ENCODE peak calls at places on chromosomes 12 and 14, in nine cellular contexts. One of them, this sample, is unnamed.

GRCh38 chr12:126772171-126772864 is 1494.7 kb upstream of the TMEM132C start:
- DNase-seq in IMR-90: peak
- DNase-seq in breast epithelium: no peak
- DNase-seq in K562: peak
- DNase-seq in A549: peak
- DNase-seq in body of pancreas: peak
- DNase-seq in esophagus squamous epithelium: no peak
- DNase-seq in gastrocnemius medialis: peak
- DNase-seq in testis: no peak
- DNase-seq in this sample: peak

GRCh38 chr12:29559194-29559593 is 61.7 kb upstream of the OVCH1 start:
- DNase-seq in IMR-90: no peak
- DNase-seq in breast epithelium: no peak
- DNase-seq in K562: no peak
- DNase-seq in A549: no peak
- DNase-seq in body of pancreas: no peak
- DNase-seq in esophagus squamous epithelium: no peak
- DNase-seq in gastrocnemius medialis: no peak
- DNase-seq in testis: no peak
- DNase-seq in this sample: no peak

GRCh38 chr12:32331133-32331532 is 68.2 kb upstream of the FGD4 start:
- DNase-seq in IMR-90: peak
- DNase-seq in breast epithelium: no peak
- DNase-seq in K562: no peak
- DNase-seq in A549: no peak
- DNase-seq in body of pancreas: no peak
- DNase-seq in esophagus squamous epithelium: no peak
- DNase-seq in gastrocnemius medialis: no peak
- DNase-seq in testis: no peak
- DNase-seq in this sample: no peak

GRCh38 chr12:104790296-104791125 is 167.6 kb downstream of the SLC41A2 start:
- DNase-seq in IMR-90: peak
- DNase-seq in breast epithelium: no peak
- DNase-seq in K562: peak
- DNase-seq in A549: peak
- DNase-seq in body of pancreas: peak
- DNase-seq in esophagus squamous epithelium: no peak
- DNase-seq in gastrocnemius medialis: no peak
- DNase-seq in testis: peak
- DNase-seq in this sample: peak

GRCh38 chr12:57135487-57135886 is 7.2 kb downstream of the LRP1 start:
- DNase-seq in IMR-90: peak
- DNase-seq in breast epithelium: no peak
- DNase-seq in K562: no peak
- DNase-seq in A549: no peak
- DNase-seq in body of pancreas: no peak
- DNase-seq in esophagus squamous epithelium: no peak
- DNase-seq in gastrocnemius medialis: no peak
- DNase-seq in testis: no peak
- DNase-seq in this sample: no peak

GRCh38 chr14:32075636-32076277 is 1.3 kb upstream of the ARHGAP5 start:
- DNase-seq in IMR-90: peak
- DNase-seq in breast epithelium: no peak
- DNase-seq in K562: peak
- DNase-seq in A549: peak
- DNase-seq in body of pancreas: peak
- DNase-seq in esophagus squamous epithelium: no peak
- DNase-seq in gastrocnemius medialis: peak
- DNase-seq in testis: peak
- DNase-seq in this sample: peak

GRCh38 chr12:79841878-79842265 is 93.0 kb downstream of the PPP1R12A start:
- DNase-seq in IMR-90: no peak
- DNase-seq in breast epithelium: no peak
- DNase-seq in K562: no peak
- DNase-seq in A549: no peak
- DNase-seq in body of pancreas: no peak
- DNase-seq in esophagus squamous epithelium: no peak
- DNase-seq in gastrocnemius medialis: no peak
- DNase-seq in testis: no peak
- DNase-seq in this sample: no peak

GRCh38 chr12:104524026-104524425 is 67.3 kb downstream of the CHST11 start:
- DNase-seq in IMR-90: no peak
- DNase-seq in breast epithelium: no peak
- DNase-seq in K562: no peak
- DNase-seq in A549: no peak
- DNase-seq in body of pancreas: no peak
- DNase-seq in esophagus squamous epithelium: no peak
- DNase-seq in gastrocnemius medialis: no peak
- DNase-seq in testis: no peak
- DNase-seq in this sample: no peak

GRCh38 chr14:97120204-97121120 is 323.3 kb downstream of the VRK1 start:
- DNase-seq in IMR-90: no peak
- DNase-seq in breast epithelium: no peak
- DNase-seq in K562: no peak
- DNase-seq in A549: no peak
- DNase-seq in body of pancreas: no peak
- DNase-seq in esophagus squamous epithelium: no peak
- DNase-seq in gastrocnemius medialis: no peak
- DNase-seq in testis: no peak
- DNase-seq in this sample: no peak

GRCh38 chr14:77822307-77822706 is 22.4 kb downstream of the ADCK1 start:
- DNase-seq in IMR-90: no peak
- DNase-seq in breast epithelium: no peak
- DNase-seq in K562: peak
- DNase-seq in A549: no peak
- DNase-seq in body of pancreas: no peak
- DNase-seq in esophagus squamous epithelium: no peak
- DNase-seq in gastrocnemius medialis: no peak
- DNase-seq in testis: no peak
- DNase-seq in this sample: no peak

GRCh38 chr12:117134059-117134458 is 34.8 kb upstream of the TESC start:
- DNase-seq in IMR-90: no peak
- DNase-seq in breast epithelium: no peak
- DNase-seq in K562: no peak
- DNase-seq in A549: no peak
- DNase-seq in body of pancreas: no peak
- DNase-seq in esophagus squamous epithelium: no peak
- DNase-seq in gastrocnemius medialis: no peak
- DNase-seq in testis: no peak
- DNase-seq in this sample: peak

GRCh38 chr12:131810672-131811071 is 17.5 kb upstream of the MMP17 start:
- DNase-seq in IMR-90: no peak
- DNase-seq in breast epithelium: no peak
- DNase-seq in K562: no peak
- DNase-seq in A549: no peak
- DNase-seq in body of pancreas: no peak
- DNase-seq in esophagus squamous epithelium: no peak
- DNase-seq in gastrocnemius medialis: no peak
- DNase-seq in testis: no peak
- DNase-seq in this sample: no peak

GRCh38 chr12:47650469-47650868 is 55.4 kb downstream of the RPAP3 start:
- DNase-seq in IMR-90: peak
- DNase-seq in breast epithelium: no peak
- DNase-seq in K562: no peak
- DNase-seq in A549: no peak
- DNase-seq in body of pancreas: no peak
- DNase-seq in esophagus squamous epithelium: no peak
- DNase-seq in gastrocnemius medialis: no peak
- DNase-seq in testis: no peak
- DNase-seq in this sample: no peak

GRCh38 chr12:69726922-69727321 is 11.7 kb upstream of the RAB3IP start:
- DNase-seq in IMR-90: no peak
- DNase-seq in breast epithelium: no peak
- DNase-seq in K562: no peak
- DNase-seq in A549: no peak
- DNase-seq in body of pancreas: no peak
- DNase-seq in esophagus squamous epithelium: no peak
- DNase-seq in gastrocnemius medialis: no peak
- DNase-seq in testis: no peak
- DNase-seq in this sample: no peak

GRCh38 chr14:77612011-77612620 is 4.3 kb downstream of the SPTLC2 start:
- DNase-seq in IMR-90: peak
- DNase-seq in breast epithelium: no peak
- DNase-seq in K562: no peak
- DNase-seq in A549: no peak
- DNase-seq in body of pancreas: no peak
- DNase-seq in esophagus squamous epithelium: no peak
- DNase-seq in gastrocnemius medialis: no peak
- DNase-seq in testis: no peak
- DNase-seq in this sample: no peak

GRCh38 chr12:62256408-62257079 is 3.7 kb upstream of the USP15 start:
- DNase-seq in IMR-90: peak
- DNase-seq in breast epithelium: no peak
- DNase-seq in K562: peak
- DNase-seq in A549: no peak
- DNase-seq in body of pancreas: peak
- DNase-seq in esophagus squamous epithelium: no peak
- DNase-seq in gastrocnemius medialis: no peak
- DNase-seq in testis: peak
- DNase-seq in this sample: peak
- H3K4me3 ChIP-seq in IMR-90: no peak
- H3K4me3 ChIP-seq in breast epithelium: no peak
- H3K4me3 ChIP-seq in K562: peak
- H3K4me3 ChIP-seq in A549: no peak
- H3K4me3 ChIP-seq in body of pancreas: no peak
- H3K4me3 ChIP-seq in esophagus squamous epithelium: no peak
- H3K4me3 ChIP-seq in gastrocnemius medialis: no peak
- H3K4me3 ChIP-seq in testis: no peak
- H3K4me3 ChIP-seq in this sample: no peak

GRCh38 chr14:93106541-93107156 is 9.1 kb downstream of the ITPK1 start:
- DNase-seq in IMR-90: no peak
- DNase-seq in breast epithelium: no peak
- DNase-seq in K562: no peak
- DNase-seq in A549: no peak
- DNase-seq in body of pancreas: no peak
- DNase-seq in esophagus squamous epithelium: no peak
- DNase-seq in gastrocnemius medialis: no peak
- DNase-seq in testis: no peak
- DNase-seq in this sample: no peak
- TF ChIP-seq POLR2A in IMR-90: no peak
- TF ChIP-seq POLR2A in breast epithelium: no peak
- TF ChIP-seq POLR2A in K562: no peak
- TF ChIP-seq POLR2A in A549: no peak
- TF ChIP-seq POLR2A in body of pancreas: no peak
- TF ChIP-seq POLR2A in esophagus squamous epithelium: no peak
- TF ChIP-seq POLR2A in gastrocnemius medialis: no peak
- TF ChIP-seq POLR2A in testis: no peak
- TF ChIP-seq POLR2A in this sample: no peak

GRCh38 chr12:31203261-31203660 is 122.7 kb downstream of the SINHCAF start:
- DNase-seq in IMR-90: no peak
- DNase-seq in breast epithelium: no peak
- DNase-seq in K562: no peak
- DNase-seq in A549: no peak
- DNase-seq in body of pancreas: no peak
- DNase-seq in esophagus squamous epithelium: no peak
- DNase-seq in gastrocnemius medialis: no peak
- DNase-seq in testis: no peak
- DNase-seq in this sample: no peak

GRCh38 chr12:31204995-31205582 is 120.9 kb downstream of the SINHCAF start:
- DNase-seq in IMR-90: peak
- DNase-seq in breast epithelium: no peak
- DNase-seq in K562: no peak
- DNase-seq in A549: no peak
- DNase-seq in body of pancreas: no peak
- DNase-seq in esophagus squamous epithelium: no peak
- DNase-seq in gastrocnemius medialis: no peak
- DNase-seq in testis: no peak
- DNase-seq in this sample: no peak

GRCh38 chr12:31210104-31210503 is 115.8 kb downstream of the SINHCAF start:
- DNase-seq in IMR-90: no peak
- DNase-seq in breast epithelium: no peak
- DNase-seq in K562: no peak
- DNase-seq in A549: no peak
- DNase-seq in body of pancreas: no peak
- DNase-seq in esophagus squamous epithelium: no peak
- DNase-seq in gastrocnemius medialis: no peak
- DNase-seq in testis: no peak
- DNase-seq in this sample: no peak

GRCh38 chr12:31206038-31206670 is 119.8 kb downstream of the SINHCAF start:
- DNase-seq in IMR-90: peak
- DNase-seq in breast epithelium: no peak
- DNase-seq in K562: no peak
- DNase-seq in A549: no peak
- DNase-seq in body of pancreas: peak
- DNase-seq in esophagus squamous epithelium: no peak
- DNase-seq in gastrocnemius medialis: no peak
- DNase-seq in testis: no peak
- DNase-seq in this sample: no peak

GRCh38 chr12:31207799-31208465 is 118.0 kb downstream of the SINHCAF start:
- DNase-seq in IMR-90: no peak
- DNase-seq in breast epithelium: no peak
- DNase-seq in K562: no peak
- DNase-seq in A549: no peak
- DNase-seq in body of pancreas: no peak
- DNase-seq in esophagus squamous epithelium: no peak
- DNase-seq in gastrocnemius medialis: no peak
- DNase-seq in testis: no peak
- DNase-seq in this sample: no peak
- TF ChIP-seq CTCF in IMR-90: no peak
- TF ChIP-seq CTCF in breast epithelium: no peak
- TF ChIP-seq CTCF in K562: no peak
- TF ChIP-seq CTCF in A549: no peak
- TF ChIP-seq CTCF in body of pancreas: no peak
- TF ChIP-seq CTCF in esophagus squamous epithelium: no peak
- TF ChIP-seq CTCF in gastrocnemius medialis: no peak
- TF ChIP-seq CTCF in testis: no peak
- TF ChIP-seq CTCF in this sample: no peak

GRCh38 chr14:68630611-68631013 is 162.3 kb downstream of the ZFP36L1 start:
- DNase-seq in IMR-90: no peak
- DNase-seq in breast epithelium: no peak
- DNase-seq in K562: no peak
- DNase-seq in A549: no peak
- DNase-seq in body of pancreas: peak
- DNase-seq in esophagus squamous epithelium: no peak
- DNase-seq in gastrocnemius medialis: no peak
- DNase-seq in testis: no peak
- DNase-seq in this sample: no peak

GRCh38 chr14:68627050-68627867 is 165.6 kb downstream of the ZFP36L1 start:
- DNase-seq in IMR-90: no peak
- DNase-seq in breast epithelium: no peak
- DNase-seq in K562: no peak
- DNase-seq in A549: no peak
- DNase-seq in body of pancreas: peak
- DNase-seq in esophagus squamous epithelium: no peak
- DNase-seq in gastrocnemius medialis: no peak
- DNase-seq in testis: peak
- DNase-seq in this sample: no peak

GRCh38 chr14:68627868-68628604 is 164.8 kb downstream of the ZFP36L1 start:
- DNase-seq in IMR-90: no peak
- DNase-seq in breast epithelium: peak
- DNase-seq in K562: no peak
- DNase-seq in A549: no peak
- DNase-seq in body of pancreas: peak
- DNase-seq in esophagus squamous epithelium: no peak
- DNase-seq in gastrocnemius medialis: no peak
- DNase-seq in testis: peak
- DNase-seq in this sample: no peak

GRCh38 chr14:68630081-68630571 is 162.7 kb downstream of the ZFP36L1 start:
- DNase-seq in IMR-90: no peak
- DNase-seq in breast epithelium: no peak
- DNase-seq in K562: peak
- DNase-seq in A549: no peak
- DNase-seq in body of pancreas: no peak
- DNase-seq in esophagus squamous epithelium: no peak
- DNase-seq in gastrocnemius medialis: no peak
- DNase-seq in testis: no peak
- DNase-seq in this sample: no peak

GRCh38 chr14:68628605-68629310 is 164.1 kb downstream of the ZFP36L1 start:
- DNase-seq in IMR-90: no peak
- DNase-seq in breast epithelium: peak
- DNase-seq in K562: no peak
- DNase-seq in A549: no peak
- DNase-seq in body of pancreas: peak
- DNase-seq in esophagus squamous epithelium: no peak
- DNase-seq in gastrocnemius medialis: no peak
- DNase-seq in testis: no peak
- DNase-seq in this sample: no peak
- H3K4me3 ChIP-seq in IMR-90: no peak
- H3K4me3 ChIP-seq in breast epithelium: peak
- H3K4me3 ChIP-seq in K562: no peak
- H3K4me3 ChIP-seq in A549: no peak
- H3K4me3 ChIP-seq in body of pancreas: no peak
- H3K4me3 ChIP-seq in esophagus squamous epithelium: peak
- H3K4me3 ChIP-seq in gastrocnemius medialis: no peak
- H3K4me3 ChIP-seq in testis: peak
- H3K4me3 ChIP-seq in this sample: no peak